ENCODE peak calls at places on chromosomes 12 and 14, in six cellular contexts. One of them, this sample, is unnamed.

GRCh38 chr14:73753043-73753886 is 39.1 kb upstream of the PNMA1 start:
- DNase-seq in WERI-Rb-1: no peak
- DNase-seq in HFF-Myc: no peak
- DNase-seq in fibroblast of lung: no peak
- DNase-seq in IMR-90: no peak
- DNase-seq in cardiac fibroblast: peak
- DNase-seq in this sample: no peak

GRCh38 chr12:43370299-43370698 is 181.7 kb downstream of the ADAMTS20 start:
- DNase-seq in WERI-Rb-1: no peak
- DNase-seq in HFF-Myc: no peak
- DNase-seq in fibroblast of lung: peak
- DNase-seq in IMR-90: peak
- DNase-seq in cardiac fibroblast: peak
- DNase-seq in this sample: peak

GRCh38 chr14:76331328-76332011 is 44.5 kb upstream of the ESRRB start:
- DNase-seq in WERI-Rb-1: no peak
- DNase-seq in HFF-Myc: no peak
- DNase-seq in fibroblast of lung: no peak
- DNase-seq in IMR-90: no peak
- DNase-seq in cardiac fibroblast: no peak
- DNase-seq in this sample: no peak

GRCh38 chr12:65699251-65699650 is 125.0 kb upstream of the HMGA2 start:
- DNase-seq in WERI-Rb-1: no peak
- DNase-seq in HFF-Myc: no peak
- DNase-seq in fibroblast of lung: peak
- DNase-seq in IMR-90: peak
- DNase-seq in cardiac fibroblast: peak
- DNase-seq in this sample: no peak

GRCh38 chr12:115687094-115687493 is 590.4 kb downstream of the MED13L start:
- DNase-seq in WERI-Rb-1: peak
- DNase-seq in HFF-Myc: no peak
- DNase-seq in fibroblast of lung: peak
- DNase-seq in IMR-90: no peak
- DNase-seq in cardiac fibroblast: no peak
- DNase-seq in this sample: no peak

GRCh38 chr14:68703093-68703492 is 89.8 kb downstream of the ZFP36L1 start:
- DNase-seq in WERI-Rb-1: no peak
- DNase-seq in HFF-Myc: no peak
- DNase-seq in fibroblast of lung: peak
- DNase-seq in IMR-90: peak
- DNase-seq in cardiac fibroblast: peak
- DNase-seq in this sample: no peak

GRCh38 chr14:74464785-74465184 is 28.3 kb downstream of the NPC2 start:
- DNase-seq in WERI-Rb-1: no peak
- DNase-seq in HFF-Myc: no peak
- DNase-seq in fibroblast of lung: no peak
- DNase-seq in IMR-90: no peak
- DNase-seq in cardiac fibroblast: no peak
- DNase-seq in this sample: no peak

GRCh38 chr14:101774006-101774755 is 12.7 kb downstream of the PPP2R5C start:
- DNase-seq in WERI-Rb-1: no peak
- DNase-seq in HFF-Myc: no peak
- DNase-seq in fibroblast of lung: no peak
- DNase-seq in IMR-90: no peak
- DNase-seq in cardiac fibroblast: no peak
- DNase-seq in this sample: no peak

GRCh38 chr12:77214136-77214535 is 148.8 kb upstream of the E2F7 start:
- DNase-seq in WERI-Rb-1: no peak
- DNase-seq in HFF-Myc: no peak
- DNase-seq in fibroblast of lung: peak
- DNase-seq in IMR-90: peak
- DNase-seq in cardiac fibroblast: peak
- DNase-seq in this sample: no peak

GRCh38 chr12:32126720-32127119 is 20.1 kb downstream of the BICD1 start:
- DNase-seq in WERI-Rb-1: no peak
- DNase-seq in HFF-Myc: no peak
- DNase-seq in fibroblast of lung: no peak
- DNase-seq in IMR-90: peak
- DNase-seq in cardiac fibroblast: peak
- DNase-seq in this sample: peak

GRCh38 chr12:95789126-95790024 is 1.2 kb downstream of the NTN4 start:
- DNase-seq in WERI-Rb-1: no peak
- DNase-seq in HFF-Myc: no peak
- DNase-seq in fibroblast of lung: no peak
- DNase-seq in IMR-90: peak
- DNase-seq in cardiac fibroblast: peak
- DNase-seq in this sample: no peak

GRCh38 chr12:14426792-14427191 is 61.3 kb downstream of the ATF7IP start:
- DNase-seq in WERI-Rb-1: no peak
- DNase-seq in HFF-Myc: no peak
- DNase-seq in fibroblast of lung: no peak
- DNase-seq in IMR-90: no peak
- DNase-seq in cardiac fibroblast: no peak
- DNase-seq in this sample: no peak

GRCh38 chr12:28550757-28551381 is 360.6 kb downstream of the CCDC91 start:
- DNase-seq in WERI-Rb-1: no peak
- DNase-seq in HFF-Myc: no peak
- DNase-seq in fibroblast of lung: peak
- DNase-seq in IMR-90: peak
- DNase-seq in cardiac fibroblast: peak
- DNase-seq in this sample: no peak

GRCh38 chr12:41402804-41403203 is 214.7 kb downstream of the PDZRN4 start:
- DNase-seq in WERI-Rb-1: no peak
- DNase-seq in HFF-Myc: no peak
- DNase-seq in fibroblast of lung: no peak
- DNase-seq in IMR-90: no peak
- DNase-seq in cardiac fibroblast: no peak
- DNase-seq in this sample: no peak

GRCh38 chr12:109716092-109716479 is 2.5 kb downstream of the FAM222A start:
- DNase-seq in WERI-Rb-1: no peak
- DNase-seq in HFF-Myc: no peak
- DNase-seq in fibroblast of lung: no peak
- DNase-seq in IMR-90: no peak
- DNase-seq in cardiac fibroblast: no peak
- DNase-seq in this sample: no peak

GRCh38 chr12:109714141-109714912 is 702 bp downstream of the FAM222A start:
- DNase-seq in WERI-Rb-1: peak
- DNase-seq in HFF-Myc: no peak
- DNase-seq in fibroblast of lung: peak
- DNase-seq in IMR-90: peak
- DNase-seq in cardiac fibroblast: peak
- DNase-seq in this sample: no peak

GRCh38 chr12:109716512-109717389 is 3.1 kb downstream of the FAM222A start:
- DNase-seq in WERI-Rb-1: no peak
- DNase-seq in HFF-Myc: no peak
- DNase-seq in fibroblast of lung: peak
- DNase-seq in IMR-90: peak
- DNase-seq in cardiac fibroblast: no peak
- DNase-seq in this sample: no peak

GRCh38 chr12:109714913-109715244 is 1.3 kb downstream of the FAM222A start:
- DNase-seq in WERI-Rb-1: no peak
- DNase-seq in HFF-Myc: no peak
- DNase-seq in fibroblast of lung: no peak
- DNase-seq in IMR-90: no peak
- DNase-seq in cardiac fibroblast: no peak
- DNase-seq in this sample: no peak

DNA sequence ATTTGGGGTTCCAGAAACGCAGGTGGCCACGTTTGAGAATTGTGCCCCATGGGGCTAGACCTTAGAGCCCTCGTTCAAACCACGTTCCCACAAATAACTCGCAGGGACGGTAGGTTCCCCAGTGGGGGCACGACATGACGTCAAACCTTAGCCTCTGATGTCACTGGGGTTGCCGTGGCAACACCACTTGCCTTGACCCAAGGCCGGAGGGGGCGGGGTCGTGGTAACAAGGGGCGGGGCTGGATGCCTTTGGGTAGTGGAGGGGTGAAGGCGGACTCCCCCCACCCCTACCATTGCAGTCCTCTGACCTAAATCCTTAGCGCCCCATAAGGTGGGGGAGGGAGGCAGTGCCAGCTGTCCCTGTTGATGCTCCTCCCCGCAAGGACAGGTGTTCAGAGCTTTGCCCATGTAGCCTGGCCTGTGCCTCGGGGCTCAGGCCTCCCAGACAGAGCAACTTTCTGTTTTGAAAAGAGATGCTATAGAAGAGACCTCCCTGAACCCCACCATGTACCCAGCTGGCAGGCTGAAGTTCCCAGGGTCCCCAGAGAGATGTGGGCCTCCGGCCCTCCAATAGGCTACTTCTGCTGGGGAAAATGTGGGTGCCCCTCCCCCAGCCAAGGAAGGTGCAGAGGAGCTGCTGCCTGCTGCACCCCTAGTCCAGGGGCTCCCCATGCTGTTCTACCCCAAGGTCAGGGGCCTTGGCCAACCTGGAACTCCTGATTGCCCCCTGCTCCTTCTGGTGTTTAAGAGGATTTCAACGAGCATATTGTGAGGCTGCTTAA is 1.9 kb downstream of the FAM222A start:
- DNase-seq in WERI-Rb-1: peak
- DNase-seq in HFF-Myc: no peak
- DNase-seq in fibroblast of lung: no peak
- DNase-seq in IMR-90: no peak
- DNase-seq in cardiac fibroblast: no peak
- DNase-seq in this sample: no peak
- H3K4me3 ChIP-seq in WERI-Rb-1: peak
- H3K4me3 ChIP-seq in HFF-Myc: no peak
- H3K4me3 ChIP-seq in fibroblast of lung: no peak
- H3K4me3 ChIP-seq in IMR-90: no peak
- H3K4me3 ChIP-seq in cardiac fibroblast: no peak
- H3K4me3 ChIP-seq in this sample: no peak

GRCh38 chr12:53062977-53063707 is 13.3 kb downstream of the TNS2 start:
- DNase-seq in WERI-Rb-1: peak
- DNase-seq in HFF-Myc: no peak
- DNase-seq in fibroblast of lung: no peak
- DNase-seq in IMR-90: no peak
- DNase-seq in cardiac fibroblast: no peak
- DNase-seq in this sample: no peak

GRCh38 chr12:53062011-53062961 is 12.4 kb downstream of the TNS2 start:
- DNase-seq in WERI-Rb-1: no peak
- DNase-seq in HFF-Myc: no peak
- DNase-seq in fibroblast of lung: no peak
- DNase-seq in IMR-90: no peak
- DNase-seq in cardiac fibroblast: no peak
- DNase-seq in this sample: no peak

GRCh38 chr12:53064613-53065415 is 14.4 kb downstream of the SPRYD3 start:
- DNase-seq in WERI-Rb-1: no peak
- DNase-seq in HFF-Myc: no peak
- DNase-seq in fibroblast of lung: no peak
- DNase-seq in IMR-90: no peak
- DNase-seq in cardiac fibroblast: no peak
- DNase-seq in this sample: no peak

GRCh38 chr12:53065470-53065869 is 13.7 kb downstream of the SPRYD3 start:
- DNase-seq in WERI-Rb-1: no peak
- DNase-seq in HFF-Myc: no peak
- DNase-seq in fibroblast of lung: no peak
- DNase-seq in IMR-90: no peak
- DNase-seq in cardiac fibroblast: no peak
- DNase-seq in this sample: no peak

DNA sequence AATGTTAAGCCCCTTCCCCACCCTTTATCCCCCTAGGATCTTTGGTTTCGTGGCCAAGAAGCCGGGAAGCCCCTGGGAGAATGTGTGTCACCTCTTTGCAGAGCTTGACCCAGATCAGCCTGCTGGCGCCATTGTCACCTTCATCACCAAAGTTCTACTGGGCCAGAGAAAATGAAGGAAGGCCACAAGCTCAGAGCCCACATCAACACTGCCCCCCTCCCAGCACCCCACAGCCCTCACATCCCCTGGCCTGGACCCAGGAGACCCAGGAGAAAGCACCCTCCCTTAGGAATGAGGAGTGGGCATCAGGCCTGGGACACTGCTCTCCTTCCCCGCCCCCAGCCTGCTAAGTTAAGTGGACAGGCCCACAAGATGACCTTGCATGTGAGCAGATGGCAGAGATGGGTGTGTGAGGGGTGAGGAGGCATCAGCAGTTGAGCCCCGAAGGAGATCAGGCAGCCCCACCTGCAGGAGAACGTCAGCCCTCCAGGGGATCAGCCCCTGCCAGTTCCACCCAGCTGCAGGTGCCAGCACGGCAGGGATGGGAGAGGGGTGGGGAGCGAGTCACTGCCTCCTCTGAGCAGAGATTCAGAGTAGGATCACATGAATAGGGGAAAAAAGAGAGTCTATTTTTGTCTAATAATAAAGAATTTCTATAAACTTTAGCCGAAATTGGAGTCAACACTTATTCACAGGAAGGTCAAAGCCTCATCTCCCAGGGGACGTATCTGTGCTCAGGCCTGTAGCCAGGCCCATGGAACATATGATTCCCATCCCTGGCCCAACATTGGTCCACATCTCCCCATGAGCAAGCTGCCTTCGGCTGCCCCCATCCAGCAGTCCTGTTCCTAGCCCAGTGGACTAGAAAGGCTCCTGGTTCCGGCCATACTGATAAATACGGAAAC is 14.1 kb downstream of the TNS2 start:
- DNase-seq in WERI-Rb-1: peak
- DNase-seq in HFF-Myc: no peak
- DNase-seq in fibroblast of lung: peak
- DNase-seq in IMR-90: peak
- DNase-seq in cardiac fibroblast: peak
- DNase-seq in this sample: no peak
- TF ChIP-seq CTCF in WERI-Rb-1: peak
- TF ChIP-seq CTCF in HFF-Myc: no peak
- TF ChIP-seq CTCF in fibroblast of lung: no peak
- TF ChIP-seq CTCF in IMR-90: no peak
- TF ChIP-seq CTCF in cardiac fibroblast: no peak
- TF ChIP-seq CTCF in this sample: peak

GRCh38 chr12:30850684-30851083 is 75.9 kb upstream of the TSPAN11 start:
- DNase-seq in WERI-Rb-1: no peak
- DNase-seq in HFF-Myc: no peak
- DNase-seq in fibroblast of lung: no peak
- DNase-seq in IMR-90: no peak
- DNase-seq in cardiac fibroblast: no peak
- DNase-seq in this sample: no peak
- H3K4me3 ChIP-seq in WERI-Rb-1: no peak
- H3K4me3 ChIP-seq in HFF-Myc: no peak
- H3K4me3 ChIP-seq in fibroblast of lung: no peak
- H3K4me3 ChIP-seq in IMR-90: no peak
- H3K4me3 ChIP-seq in cardiac fibroblast: no peak
- H3K4me3 ChIP-seq in this sample: no peak

GRCh38 chr14:56342419-56342901 is 224.2 kb downstream of the PELI2 start:
- DNase-seq in WERI-Rb-1: no peak
- DNase-seq in HFF-Myc: no peak
- DNase-seq in fibroblast of lung: peak
- DNase-seq in IMR-90: peak
- DNase-seq in cardiac fibroblast: peak
- DNase-seq in this sample: no peak

GRCh38 chr14:56340921-56341320 is 222.7 kb downstream of the PELI2 start:
- DNase-seq in WERI-Rb-1: no peak
- DNase-seq in HFF-Myc: no peak
- DNase-seq in fibroblast of lung: no peak
- DNase-seq in IMR-90: no peak
- DNase-seq in cardiac fibroblast: no peak
- DNase-seq in this sample: no peak

GRCh38 chr14:56338674-56339073 is 220.5 kb downstream of the PELI2 start:
- DNase-seq in WERI-Rb-1: no peak
- DNase-seq in HFF-Myc: no peak
- DNase-seq in fibroblast of lung: no peak
- DNase-seq in IMR-90: peak
- DNase-seq in cardiac fibroblast: no peak
- DNase-seq in this sample: no peak

GRCh38 chr14:56341766-56342418 is 223.7 kb downstream of the PELI2 start:
- DNase-seq in WERI-Rb-1: no peak
- DNase-seq in HFF-Myc: no peak
- DNase-seq in fibroblast of lung: peak
- DNase-seq in IMR-90: peak
- DNase-seq in cardiac fibroblast: peak
- DNase-seq in this sample: no peak

GRCh38 chr14:56339855-56340701 is 221.9 kb downstream of the PELI2 start:
- DNase-seq in WERI-Rb-1: peak
- DNase-seq in HFF-Myc: peak
- DNase-seq in fibroblast of lung: peak
- DNase-seq in IMR-90: peak
- DNase-seq in cardiac fibroblast: peak
- DNase-seq in this sample: peak
- TF ChIP-seq CTCF in WERI-Rb-1: peak
- TF ChIP-seq CTCF in HFF-Myc: peak
- TF ChIP-seq CTCF in fibroblast of lung: peak
- TF ChIP-seq CTCF in IMR-90: peak
- TF ChIP-seq CTCF in cardiac fibroblast: peak
- TF ChIP-seq CTCF in this sample: peak